ENCODE peak calls at places on chromosomes 5 and 9, in four cellular contexts. J, D, T and V are unnamed samples.
A peak's percentile ranks its signal among the peaks of the same experiment; 100 is the strongest.

GRCh38 chr5:167816354-167816753 is 475.1 kb upstream of the WWC1 start:
- DNase-seq in J (no peak), D (no peak), T (no peak), V (peak; percentile 30)

GRCh38 chr5:143192191-143192880 is 211.2 kb downstream of the NR3C1 start:
- DNase-seq in J (no peak), D (no peak), T (no peak), V (no peak)

GRCh38 chr9:122329592-122329991 is 41.2 kb upstream of the PTGS1 start:
- DNase-seq in J (no peak), D (no peak), T (no peak), V (no peak)

GRCh38 chr5:150398432-150399157 is 14.1 kb downstream of the CD74 start:
- DNase-seq in J (no peak), D (peak; percentile 50), T (no peak), V (no peak)

GRCh38 chr5:148976569-148977321 is 86.1 kb downstream of the SH3TC2 start:
- DNase-seq in J (no peak), D (no peak), T (no peak), V (peak; percentile 80)

GRCh38 chr5:123204224-123204623 is 115.2 kb downstream of the PRDM6 start:
- DNase-seq in J (no peak), D (no peak), T (no peak), V (no peak)

GRCh38 chr5:172505840-172506638 is 51.7 kb upstream of the SH3PXD2B start:
- DNase-seq in J (no peak), D (no peak), T (no peak), V (no peak)

GRCh38 chr5:34655354-34655991 is 655 bp upstream of the RAI14 start:
- DNase-seq in J (no peak), D (peak; percentile 58), T (no peak), V (peak; percentile 86)

GRCh38 chr9:135857371-135857786 is 50.0 kb downstream of the CAMSAP1 start:
- DNase-seq in J (no peak), D (no peak), T (no peak), V (peak; percentile 51)

GRCh38 chr5:127572930-127573329 is 55.5 kb downstream of the PRRC1 start:
- DNase-seq in J (no peak), D (no peak), T (no peak), V (no peak)

GRCh38 chr9:87699835-87700234 is 26.1 kb upstream of the CTSL start:
- DNase-seq in J (no peak), D (no peak), T (no peak), V (no peak)

GRCh38 chr9:89466451-89467277 is 31.2 kb downstream of the SEMA4D start:
- DNase-seq in J (no peak), D (no peak), T (no peak), V (no peak)

GRCh38 chr5:5795074-5795779 is 372.8 kb downstream of the ICE1 start:
- DNase-seq in J (no peak), D (no peak), T (no peak), V (no peak)

GRCh38 chr5:172572440-172572839 is 68.6 kb upstream of the NEURL1B start:
- DNase-seq in J (no peak), D (no peak), T (no peak), V (no peak)

GRCh38 chr9:113409883-113410206 is 630 bp downstream of the POLE3 start:
- DNase-seq in J (no peak), D (peak; percentile 29), T (no peak), V (no peak)

GRCh38 chr5:17218353-17219005 is 1.0 kb downstream of the BASP1 start:
- DNase-seq in J (no peak), D (no peak), T (no peak), V (peak; percentile 57)